ENCODE peak calls at places on chromosomes 16 and 17, in nine cellular contexts. V is left lung, U is heart left ventricle, Q is fibroblast of lung, C is WERI-Rb-1, K is left ventricle myocardium inferior, X is heart right ventricle, F is chondrocyte, R is tibial nerve. S is an unnamed sample.

GRCh38 chr16:27526169-27526568 is 23.5 kb downstream of the GTF3C1 start:
- DNase-seq in F (no peak), X (peak), V (no peak), U (peak), Q (no peak), C (no peak), R (no peak), K (peak), S (peak)

GRCh38 chr16:19659554-19659953 is 58.5 kb downstream of the KNOP1 start:
- DNase-seq in R (no peak), U (no peak), X (no peak), V (no peak), C (no peak), Q (no peak), F (no peak), K (no peak), S (no peak)

GRCh38 chr17:9148908-9149536 is 127.7 kb downstream of the NTN1 start:
- DNase-seq in C (no peak), K (no peak), X (no peak), Q (no peak), R (no peak), V (no peak), F (no peak), U (no peak), S (no peak)

GRCh38 chr17:70050192-70050591 is 24.8 kb upstream of the KCNJ16 start:
- DNase-seq in R (no peak), C (no peak), F (no peak), V (no peak), X (no peak), Q (peak), K (no peak), U (no peak), S (no peak)

GRCh38 chr17:8153550-8153956 is 1.3 kb upstream of the PER1 start:
- DNase-seq in K (peak), X (peak), Q (peak), C (peak), F (no peak), R (peak), U (peak), V (peak), S (no peak)

GRCh38 chr16:77877712-77878111 is 89.3 kb downstream of the VAT1L start:
- DNase-seq in F (no peak), Q (peak), C (no peak), V (no peak), R (no peak), K (no peak), X (no peak), U (no peak), S (no peak)

GRCh38 chr16:81280393-81280792 is 34.4 kb upstream of the GAN start:
- DNase-seq in R (no peak), U (no peak), C (no peak), K (no peak), V (no peak), X (no peak), Q (peak), F (no peak), S (no peak)

GRCh38 chr17:8836821-8837426 is 30.6 kb downstream of the PIK3R6 start:
- DNase-seq in Q (no peak), F (no peak), K (no peak), U (no peak), X (no peak), C (no peak), R (no peak), V (no peak), S (no peak)

GRCh38 chr16:88731699-88732098 is 25.4 kb downstream of the CTU2 start:
- DNase-seq in Q (no peak), C (no peak), U (no peak), R (no peak), K (no peak), X (no peak), V (no peak), F (no peak), S (no peak)

GRCh38 chr17:38606646-38607611 is 1.2 kb upstream of the SRCIN1 start:
- DNase-seq in X (peak), U (peak), R (no peak), F (no peak), V (peak), K (peak), C (no peak), Q (no peak), S (no peak)

GRCh38 chr17:27475070-27475673 is 18.9 kb downstream of the KSR1 start:
- DNase-seq in R (no peak), F (no peak), K (no peak), V (no peak), Q (no peak), C (no peak), X (no peak), U (no peak), S (no peak)

GRCh38 chr16:9845661-9846361 is 336.4 kb downstream of the GRIN2A start:
- DNase-seq in Q (peak), K (no peak), C (no peak), V (no peak), R (no peak), F (no peak), U (no peak), X (no peak), S (no peak)

GRCh38 chr17:51085150-51085805 is 35.4 kb downstream of the SPAG9 start:
- DNase-seq in V (no peak), Q (peak), C (no peak), R (no peak), K (no peak), F (no peak), U (no peak), X (no peak), S (no peak)

GRCh38 chr16:12257926-12258561 is 281.5 kb downstream of the SNX29 start:
- DNase-seq in K (no peak), Q (no peak), F (no peak), U (no peak), R (no peak), X (no peak), V (no peak), C (peak), S (no peak)

GRCh38 chr17:79075861-79076406 is 1.3 kb downstream of the ENGASE start:
- DNase-seq in R (no peak), Q (no peak), V (no peak), C (no peak), X (no peak), U (no peak), K (no peak), F (peak), S (no peak)

GRCh38 chr17:59431606-59432005 is 100.2 kb downstream of the YPEL2 start:
- DNase-seq in R (no peak), U (no peak), K (no peak), Q (no peak), V (no peak), X (no peak), F (no peak), C (no peak), S (no peak)

GRCh38 chr16:68756250-68757051 is 19.4 kb downstream of the CDH1 start:
- DNase-seq in C (no peak), X (no peak), Q (peak), K (no peak), V (peak), R (no peak), F (no peak), U (no peak), S (no peak)

GRCh38 chr16:11254913-11255736 is 879 bp downstream of the SOCS1 start:
- DNase-seq in Q (peak), K (peak), C (peak), R (no peak), F (no peak), V (peak), X (no peak), U (peak), S (peak)

GRCh38 chr17:81345211-81346089 is 49.8 kb upstream of the BAHCC1 start:
- DNase-seq in V (peak), X (peak), Q (peak), R (peak), C (peak), U (peak), F (no peak), K (peak), S (no peak)

DNA sequence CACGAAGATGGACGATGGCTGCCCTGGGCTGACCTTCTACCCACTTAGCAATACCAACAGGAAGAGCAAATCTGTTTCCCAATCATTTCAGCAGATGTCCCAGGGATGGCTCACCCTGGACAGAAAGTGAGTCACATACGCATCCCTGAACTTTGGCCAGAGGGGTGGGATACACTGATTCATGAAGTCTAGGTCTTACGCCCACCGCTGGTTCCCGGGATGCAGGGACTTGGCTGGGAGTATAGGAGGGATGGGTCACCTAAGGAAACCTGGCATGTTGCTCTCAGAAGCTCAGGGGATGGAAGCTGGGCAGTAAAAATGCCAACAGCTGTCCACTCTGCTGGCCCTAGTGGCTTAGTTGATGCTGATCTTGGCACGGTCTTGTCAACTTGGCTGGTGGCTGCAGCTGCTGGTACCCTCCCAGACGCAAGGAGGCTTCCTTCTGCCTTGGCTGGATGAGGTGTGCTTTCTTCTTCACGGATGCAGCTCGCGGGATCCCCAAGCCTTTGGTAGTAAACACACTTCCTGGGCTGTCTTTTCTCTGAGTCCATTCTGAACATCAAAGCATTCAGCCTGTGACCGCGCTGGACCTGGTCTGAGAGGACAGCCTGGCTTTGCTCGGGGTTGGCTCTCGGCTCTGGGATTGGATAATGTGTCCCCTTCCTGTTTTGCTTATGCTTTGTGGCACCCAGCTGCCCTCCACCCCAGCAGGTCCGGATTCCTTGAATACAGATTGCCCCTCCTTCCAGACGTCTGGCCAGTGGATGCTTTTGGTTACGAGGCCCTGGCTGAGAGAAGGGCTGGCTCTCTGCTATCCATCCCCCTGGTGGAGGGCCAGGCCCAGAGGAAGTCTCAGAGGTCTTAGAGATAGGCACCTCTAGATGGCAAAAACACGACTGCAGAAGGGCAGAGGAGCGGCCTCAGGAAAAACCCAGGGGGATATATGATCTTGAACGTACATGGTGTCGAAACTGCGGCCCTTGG is 71.5 kb downstream of the RAP1GAP2 start:
- DNase-seq in Q (peak), K (no peak), C (no peak), V (peak), R (no peak), U (no peak), X (no peak), F (no peak), S (no peak)
- TF ChIP-seq CTCF in Q (peak), K (no peak), C (no peak), V (no peak), R (no peak), U (no peak), X (no peak), F (no peak), S (no peak)

GRCh38 chr16:86809458-86809955 is 231.2 kb downstream of the FOXL1 start:
- DNase-seq in Q (peak), U (no peak), X (no peak), F (no peak), K (no peak), R (no peak), C (no peak), V (no peak), S (no peak)
- TF ChIP-seq CTCF in Q (peak), U (no peak), X (no peak), F (peak), K (no peak), R (no peak), C (no peak), V (no peak), S (no peak)

GRCh38 chr17:47852113-47852949 is 1.4 kb upstream of the SP6 start:
- DNase-seq in Q (no peak), F (peak), K (no peak), U (no peak), C (no peak), X (no peak), R (no peak), V (no peak), S (no peak)

GRCh38 chr17:47851764-47852112 is 775 bp upstream of the SP6 start:
- DNase-seq in Q (no peak), K (no peak), U (no peak), V (no peak), F (peak), R (no peak), X (no peak), C (no peak), S (no peak)

GRCh38 chr17:47853616-47854015 is 2.7 kb upstream of the SP6 start:
- DNase-seq in U (no peak), K (no peak), R (no peak), F (peak), X (no peak), Q (no peak), C (no peak), V (no peak), S (no peak)

GRCh38 chr17:47850373-47850691 is 631 bp downstream of the SP6 start:
- DNase-seq in U (no peak), V (no peak), Q (no peak), C (no peak), F (no peak), R (no peak), K (no peak), X (no peak), S (no peak)

GRCh38 chr17:47850692-47851573 is at the start of gene SP6:
- DNase-seq in X (peak), R (no peak), F (peak), V (peak), K (peak), C (peak), U (peak), Q (peak), S (peak)
- TF ChIP-seq CTCF in X (peak), R (no peak), F (peak), V (no peak), K (peak), C (peak), U (no peak), Q (no peak), S (no peak)

GRCh38 chr17:63826468-63827001 is 696 bp upstream of the PSMC5 start:
- DNase-seq in F (no peak), U (no peak), R (no peak), Q (peak), X (no peak), V (no peak), C (no peak), K (peak), S (peak)
- TF ChIP-seq CTCF in F (no peak), U (no peak), R (no peak), Q (no peak), X (no peak), V (no peak), C (no peak), K (no peak), S (no peak)

GRCh38 chr16:1530349-1530882 is 3.0 kb upstream of the TMEM204 start:
- DNase-seq in F (no peak), X (no peak), V (peak), C (no peak), K (no peak), U (no peak), Q (no peak), R (no peak), S (no peak)

GRCh38 chr16:1532771-1533170 is 695 bp upstream of the TMEM204 start:
- DNase-seq in V (no peak), K (no peak), U (no peak), X (no peak), R (no peak), C (no peak), Q (no peak), F (no peak), S (no peak)

GRCh38 chr16:1531638-1531910 is 1.9 kb upstream of the TMEM204 start:
- DNase-seq in R (no peak), K (no peak), C (no peak), X (no peak), U (no peak), F (no peak), V (no peak), Q (no peak), S (no peak)

GRCh38 chr16:1532081-1532760 is 1.2 kb upstream of the TMEM204 start:
- DNase-seq in V (peak), X (peak), U (peak), R (peak), K (peak), F (no peak), Q (no peak), C (no peak), S (no peak)

DNA sequence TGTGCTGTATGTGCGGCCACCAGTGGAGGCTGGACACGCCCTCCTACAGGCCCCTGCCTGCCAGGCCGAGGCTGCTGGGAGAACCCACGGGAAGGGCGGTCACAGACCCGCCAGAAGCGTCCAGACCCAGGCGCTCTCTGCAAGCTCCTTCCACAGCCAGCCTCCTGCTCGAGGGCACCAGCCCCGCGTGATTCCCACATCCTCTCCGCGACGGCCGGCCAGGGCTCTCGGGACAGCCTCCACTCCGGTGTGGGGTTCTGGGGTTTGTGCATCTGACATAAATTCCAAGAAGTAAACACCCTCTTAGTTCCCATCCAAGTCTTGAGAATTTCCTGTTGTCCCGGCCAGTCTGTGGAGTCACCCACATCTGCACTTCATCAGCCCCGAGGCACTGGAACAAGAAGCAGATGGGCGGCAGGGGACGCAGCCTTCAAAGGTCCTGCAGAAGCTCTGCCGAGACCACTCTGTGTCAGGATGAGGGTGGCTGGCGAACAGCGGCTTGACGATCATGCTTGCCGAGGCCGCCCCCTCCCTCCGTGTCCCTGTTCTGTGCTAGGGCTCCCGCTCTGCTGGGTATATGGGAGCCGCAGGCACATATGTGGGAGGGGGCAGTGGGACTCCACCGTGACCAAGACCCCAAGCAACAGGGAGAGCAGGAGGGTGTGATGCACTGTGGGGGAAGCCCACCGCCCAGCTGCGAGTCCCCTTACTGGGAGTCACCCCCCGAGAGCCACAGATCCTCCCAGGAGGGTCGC is 2.4 kb upstream of the TMEM204 start:
- DNase-seq in R (peak), F (no peak), Q (no peak), C (no peak), X (peak), V (peak), U (peak), K (peak), S (peak)
- TF ChIP-seq CTCF in R (no peak), F (peak), Q (no peak), C (no peak), X (no peak), V (no peak), U (no peak), K (no peak), S (no peak)

GRCh38 chr17:918102-918740 is 61.4 kb downstream of the NXN start:
- DNase-seq in Q (no peak), X (peak), R (no peak), C (no peak), V (peak), F (no peak), K (no peak), U (no peak), S (no peak)

GRCh38 chr17:915416-916201 is 64.0 kb downstream of the NXN start:
- DNase-seq in F (no peak), R (no peak), U (peak), V (no peak), K (no peak), Q (peak), C (no peak), X (peak), S (no peak)

GRCh38 chr17:917391-917811 is 62.2 kb downstream of the NXN start:
- DNase-seq in R (no peak), C (no peak), X (peak), F (no peak), Q (no peak), K (no peak), V (peak), U (peak), S (no peak)

GRCh38 chr17:913207-913606 is 66.4 kb downstream of the NXN start:
- DNase-seq in K (no peak), F (no peak), U (no peak), V (no peak), C (no peak), Q (no peak), X (no peak), R (no peak), S (no peak)

DNA sequence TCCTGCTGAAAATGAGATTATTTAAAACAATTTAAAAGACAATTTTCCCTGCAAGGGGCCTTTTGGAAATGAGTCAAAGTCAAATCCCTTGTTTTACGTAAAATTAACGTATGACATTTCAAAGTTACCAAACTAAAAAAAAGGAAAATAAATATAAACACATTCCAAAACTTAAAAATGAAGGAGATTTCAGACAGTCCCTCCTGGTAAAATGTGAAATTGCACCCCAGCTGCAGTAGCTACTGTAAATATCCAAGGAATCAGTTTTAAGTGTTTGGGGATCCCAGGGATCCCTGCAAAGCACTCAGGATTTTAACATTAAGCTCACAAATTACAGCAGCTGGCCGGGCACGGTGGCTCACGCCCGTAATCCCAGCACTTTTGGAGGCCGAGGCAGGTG is 63.3 kb downstream of the NXN start:
- DNase-seq in F (no peak), Q (no peak), U (no peak), C (no peak), K (no peak), V (no peak), R (no peak), X (no peak), S (no peak)
- TF ChIP-seq CTCF in F (peak), Q (no peak), U (no peak), C (no peak), K (no peak), V (no peak), R (no peak), X (no peak), S (no peak)

GRCh38 chr17:778096-778495 is 4.0 kb downstream of the GLOD4 start:
- DNase-seq in C (no peak), U (no peak), V (no peak), F (no peak), R (no peak), K (no peak), Q (no peak), X (no peak), S (no peak)

GRCh38 chr17:787641-788221 is 5.6 kb downstream of the MRM3 start:
- DNase-seq in V (no peak), X (no peak), Q (no peak), K (no peak), F (no peak), U (no peak), R (no peak), C (no peak), S (no peak)

GRCh38 chr17:784143-784542 is 2.0 kb downstream of the MRM3 start:
- DNase-seq in C (no peak), Q (no peak), X (no peak), F (no peak), V (no peak), U (no peak), R (no peak), K (no peak), S (no peak)

GRCh38 chr17:781920-782731 is at the start of the genes GLOD4 and MRM3:
- DNase-seq in K (peak), Q (peak), U (peak), C (peak), V (peak), R (peak), X (peak), F (no peak), S (peak)
- TF ChIP-seq CTCF in K (peak), Q (no peak), U (peak), C (peak), V (no peak), R (peak), X (peak), F (peak), S (peak)

GRCh38 chr17:48162305-48162934 is 54.9 kb downstream of the SNX11 start:
- DNase-seq in Q (no peak), R (no peak), V (no peak), K (no peak), U (no peak), C (no peak), X (no peak), F (no peak), S (no peak)

GRCh38 chr17:48161127-48161905 is 53.8 kb downstream of the SNX11 start:
- DNase-seq in C (no peak), Q (no peak), V (no peak), U (no peak), R (no peak), F (no peak), K (no peak), X (no peak), S (no peak)

GRCh38 chr17:48160177-48160967 is 52.8 kb downstream of the SNX11 start:
- DNase-seq in V (no peak), X (no peak), U (no peak), C (no peak), F (no peak), Q (no peak), K (no peak), R (no peak), S (no peak)

GRCh38 chr17:48162946-48163506 is 55.5 kb downstream of the SNX11 start:
- DNase-seq in F (no peak), X (no peak), Q (peak), V (no peak), R (no peak), K (no peak), U (no peak), C (no peak), S (no peak)

GRCh38 chr17:48163809-48164208 is 56.2 kb downstream of the SNX11 start:
- DNase-seq in V (no peak), R (no peak), Q (no peak), X (no peak), K (no peak), C (no peak), F (no peak), U (no peak), S (no peak)
- TF ChIP-seq CTCF in V (no peak), R (no peak), Q (no peak), X (no peak), K (no peak), C (no peak), F (peak), U (no peak), S (no peak)